ENCODE peak calls at places on chromosomes 5 and 9, in five cellular contexts. G is HCEC 1CT, A is Peyer's patch, T is mesothelial cell of epicardium, H is ELR. U is an unnamed sample.

GRCh38 chr9:137286980-137287383 is 9.5 kb downstream of the TOR4A start:
- DNase-seq in G (peak), A (no peak), T (no peak), H (peak), U (peak)

GRCh38 chr5:135130526-135131215 is 96.6 kb upstream of the PITX1 start:
- DNase-seq in G (peak), A (no peak), T (no peak), H (no peak), U (no peak)

GRCh38 chr9:113851860-113852259 is 24.2 kb upstream of the ZNF618 start:
- DNase-seq in G (no peak), A (no peak), T (no peak), H (peak), U (no peak)

GRCh38 chr9:98130576-98131228 is 11.7 kb upstream of the TRIM14 start:
- DNase-seq in G (no peak), A (no peak), T (no peak), H (no peak), U (no peak)

GRCh38 chr5:1511651-1512540 is 11.9 kb downstream of the LPCAT1 start:
- DNase-seq in G (peak), A (peak), T (peak), H (peak), U (no peak)

GRCh38 chr9:70049236-70049635 is 5.6 kb downstream of the MAMDC2 start:
- DNase-seq in G (peak), A (no peak), T (no peak), H (peak), U (peak)

GRCh38 chr5:78806544-78806943 is 158.0 kb upstream of the LHFPL2 start:
- DNase-seq in G (peak), A (no peak), T (no peak), H (peak), U (no peak)

GRCh38 chr9:73054091-73054490 is 97.6 kb upstream of the ANXA1 start:
- DNase-seq in G (no peak), A (no peak), T (no peak), H (no peak), U (no peak)

GRCh38 chr5:134127376-134127861 is 12.9 kb downstream of the TCF7 start:
- DNase-seq in G (no peak), A (no peak), T (no peak), H (peak), U (no peak)

GRCh38 chr5:86865396-86865795 is 247.7 kb downstream of the COX7C start:
- DNase-seq in G (no peak), A (no peak), T (no peak), H (no peak), U (no peak)

GRCh38 chr9:137025120-137025966 is 2.7 kb downstream of the ABCA2 start:
- DNase-seq in G (no peak), A (peak), T (no peak), H (no peak), U (no peak)

GRCh38 chr5:8322478-8322877 is 453.5 kb downstream of the MTRR start:
- DNase-seq in G (no peak), A (no peak), T (no peak), H (no peak), U (no peak)

GRCh38 chr9:629136-629535 is 212.4 kb upstream of the DMRT1 start:
- DNase-seq in G (no peak), A (no peak), T (no peak), H (no peak), U (no peak)